ENCODE peak calls at places on chromosomes 7 and 10, in nine cellular contexts. One of them, this sample, is unnamed.

GRCh38 chr10:100529473-100530298 is at the start of gene NDUFB8:
- DNase-seq in A549: peak
- DNase-seq in CD8-positive, alpha-beta memory T cell: peak
- DNase-seq in endodermal cell: peak
- DNase-seq in upper lobe of right lung: peak
- DNase-seq in heart right ventricle: peak
- DNase-seq in IMR-90: peak
- DNase-seq in stomach: peak
- DNase-seq in AG04450: peak
- DNase-seq in this sample: peak

GRCh38 chr7:101998904-101999236 is 181.4 kb downstream of the CUX1 start:
- DNase-seq in endodermal cell: peak
- DNase-seq in AG04450: no peak
- DNase-seq in A549: no peak
- DNase-seq in IMR-90: no peak
- DNase-seq in stomach: no peak
- DNase-seq in heart right ventricle: no peak
- DNase-seq in upper lobe of right lung: no peak
- DNase-seq in CD8-positive, alpha-beta memory T cell: no peak
- DNase-seq in this sample: no peak

GRCh38 chr10:33385686-33386085 is 51.2 kb upstream of the NRP1 start:
- DNase-seq in A549: no peak
- DNase-seq in AG04450: no peak
- DNase-seq in stomach: no peak
- DNase-seq in heart right ventricle: no peak
- DNase-seq in upper lobe of right lung: no peak
- DNase-seq in endodermal cell: no peak
- DNase-seq in IMR-90: no peak
- DNase-seq in CD8-positive, alpha-beta memory T cell: no peak
- DNase-seq in this sample: no peak

GRCh38 chr7:135859548-135859947 is 110.9 kb upstream of the FAM180A start:
- DNase-seq in stomach: no peak
- DNase-seq in IMR-90: peak
- DNase-seq in upper lobe of right lung: no peak
- DNase-seq in endodermal cell: no peak
- DNase-seq in heart right ventricle: no peak
- DNase-seq in CD8-positive, alpha-beta memory T cell: no peak
- DNase-seq in A549: no peak
- DNase-seq in AG04450: no peak
- DNase-seq in this sample: no peak

GRCh38 chr10:36023939-36024338 is 381.8 kb upstream of the FZD8 start:
- DNase-seq in stomach: no peak
- DNase-seq in CD8-positive, alpha-beta memory T cell: no peak
- DNase-seq in heart right ventricle: no peak
- DNase-seq in IMR-90: peak
- DNase-seq in AG04450: peak
- DNase-seq in upper lobe of right lung: no peak
- DNase-seq in A549: peak
- DNase-seq in endodermal cell: peak
- DNase-seq in this sample: no peak

GRCh38 chr7:157043745-157044144 is 33.3 kb upstream of the MNX1 start:
- DNase-seq in endodermal cell: no peak
- DNase-seq in IMR-90: peak
- DNase-seq in upper lobe of right lung: no peak
- DNase-seq in heart right ventricle: no peak
- DNase-seq in AG04450: peak
- DNase-seq in A549: no peak
- DNase-seq in stomach: no peak
- DNase-seq in CD8-positive, alpha-beta memory T cell: no peak
- DNase-seq in this sample: no peak

GRCh38 chr7:87797798-87798403 is 78.3 kb downstream of the SLC25A40 start:
- DNase-seq in upper lobe of right lung: no peak
- DNase-seq in stomach: no peak
- DNase-seq in endodermal cell: no peak
- DNase-seq in IMR-90: peak
- DNase-seq in CD8-positive, alpha-beta memory T cell: no peak
- DNase-seq in A549: peak
- DNase-seq in heart right ventricle: no peak
- DNase-seq in AG04450: peak
- DNase-seq in this sample: peak

GRCh38 chr7:30887464-30887872 is 24.2 kb upstream of the AQP1 start:
- DNase-seq in A549: no peak
- DNase-seq in IMR-90: no peak
- DNase-seq in CD8-positive, alpha-beta memory T cell: no peak
- DNase-seq in endodermal cell: no peak
- DNase-seq in heart right ventricle: no peak
- DNase-seq in upper lobe of right lung: no peak
- DNase-seq in AG04450: no peak
- DNase-seq in stomach: no peak
- DNase-seq in this sample: no peak

GRCh38 chr7:154568346-154568745 is 434.6 kb downstream of the PAXIP1 start:
- DNase-seq in IMR-90: no peak
- DNase-seq in A549: no peak
- DNase-seq in upper lobe of right lung: no peak
- DNase-seq in AG04450: no peak
- DNase-seq in stomach: no peak
- DNase-seq in endodermal cell: no peak
- DNase-seq in heart right ventricle: no peak
- DNase-seq in CD8-positive, alpha-beta memory T cell: no peak
- DNase-seq in this sample: no peak

DNA sequence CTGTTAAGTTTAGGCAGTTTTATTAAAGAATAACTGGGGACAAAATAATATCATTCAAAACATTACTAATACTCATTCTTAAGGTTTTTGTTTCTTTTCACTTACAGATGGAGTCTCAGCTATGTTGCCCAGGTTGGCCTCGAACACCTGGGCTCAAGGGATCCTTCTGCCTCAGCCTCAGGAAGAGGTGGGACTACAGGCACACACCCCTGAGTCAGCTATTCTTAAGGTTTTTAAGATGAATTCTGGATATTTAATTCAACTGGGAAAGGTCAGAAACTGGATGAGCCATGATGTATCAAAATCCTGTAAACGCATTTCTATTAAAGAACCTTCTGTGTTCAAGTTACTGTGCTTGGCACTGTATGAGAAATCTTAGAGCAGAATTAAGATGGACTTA is 3.5 kb downstream of the OAT start:
- DNase-seq in stomach: no peak
- DNase-seq in A549: no peak
- DNase-seq in heart right ventricle: no peak
- DNase-seq in AG04450: no peak
- DNase-seq in endodermal cell: no peak
- DNase-seq in CD8-positive, alpha-beta memory T cell: no peak
- DNase-seq in IMR-90: no peak
- DNase-seq in upper lobe of right lung: no peak
- DNase-seq in this sample: no peak
- H3K27ac ChIP-seq in stomach: peak
- H3K27ac ChIP-seq in A549: no peak
- H3K27ac ChIP-seq in heart right ventricle: no peak
- H3K27ac ChIP-seq in AG04450: no peak
- H3K27ac ChIP-seq in endodermal cell: no peak
- H3K27ac ChIP-seq in CD8-positive, alpha-beta memory T cell: no peak
- H3K27ac ChIP-seq in IMR-90: no peak
- H3K27ac ChIP-seq in upper lobe of right lung: no peak
- H3K27ac ChIP-seq in this sample: no peak

DNA sequence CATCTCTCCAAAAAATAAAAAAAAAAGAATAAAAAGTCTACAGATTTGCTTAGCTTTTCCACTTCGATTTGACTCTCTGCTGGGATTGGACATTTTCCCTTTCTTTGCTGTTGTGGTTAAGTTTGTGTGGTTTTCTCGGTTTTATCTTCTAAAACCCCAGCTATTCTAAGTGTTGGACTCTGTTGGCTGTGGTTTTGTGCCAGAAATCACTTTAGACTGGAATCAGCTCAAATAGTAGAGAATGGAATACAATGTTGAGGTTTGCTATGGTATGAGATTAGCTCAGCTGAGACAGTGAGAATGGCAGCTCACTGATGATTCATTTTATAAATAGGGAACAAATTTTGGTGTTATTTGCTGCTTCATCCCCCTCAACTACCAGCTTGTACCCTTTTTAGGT is 116.0 kb downstream of the BUB3 start:
- DNase-seq in heart right ventricle: no peak
- DNase-seq in AG04450: no peak
- DNase-seq in stomach: no peak
- DNase-seq in IMR-90: peak
- DNase-seq in CD8-positive, alpha-beta memory T cell: no peak
- DNase-seq in upper lobe of right lung: no peak
- DNase-seq in A549: no peak
- DNase-seq in endodermal cell: peak
- DNase-seq in this sample: no peak
- H3K4me3 ChIP-seq in heart right ventricle: no peak
- H3K4me3 ChIP-seq in AG04450: no peak
- H3K4me3 ChIP-seq in stomach: no peak
- H3K4me3 ChIP-seq in IMR-90: no peak
- H3K4me3 ChIP-seq in CD8-positive, alpha-beta memory T cell: no peak
- H3K4me3 ChIP-seq in upper lobe of right lung: no peak
- H3K4me3 ChIP-seq in A549: no peak
- H3K4me3 ChIP-seq in endodermal cell: no peak
- H3K4me3 ChIP-seq in this sample: no peak

GRCh38 chr10:13711281-13711680 is 124.5 kb downstream of the PRPF18 start:
- DNase-seq in stomach: no peak
- DNase-seq in CD8-positive, alpha-beta memory T cell: no peak
- DNase-seq in IMR-90: no peak
- DNase-seq in AG04450: no peak
- DNase-seq in upper lobe of right lung: no peak
- DNase-seq in A549: no peak
- DNase-seq in endodermal cell: no peak
- DNase-seq in heart right ventricle: no peak
- DNase-seq in this sample: no peak

GRCh38 chr10:13712799-13713581 is 126.2 kb downstream of the PRPF18 start:
- DNase-seq in upper lobe of right lung: peak
- DNase-seq in CD8-positive, alpha-beta memory T cell: no peak
- DNase-seq in stomach: peak
- DNase-seq in heart right ventricle: peak
- DNase-seq in IMR-90: peak
- DNase-seq in endodermal cell: peak
- DNase-seq in A549: peak
- DNase-seq in AG04450: peak
- DNase-seq in this sample: no peak

GRCh38 chr10:13707156-13707881 is 120.6 kb downstream of the PRPF18 start:
- DNase-seq in stomach: peak
- DNase-seq in upper lobe of right lung: peak
- DNase-seq in endodermal cell: peak
- DNase-seq in AG04450: peak
- DNase-seq in CD8-positive, alpha-beta memory T cell: no peak
- DNase-seq in heart right ventricle: peak
- DNase-seq in A549: peak
- DNase-seq in IMR-90: peak
- DNase-seq in this sample: peak

GRCh38 chr10:13708256-13708990 is 121.7 kb downstream of the PRPF18 start:
- DNase-seq in IMR-90: no peak
- DNase-seq in endodermal cell: peak
- DNase-seq in AG04450: no peak
- DNase-seq in A549: no peak
- DNase-seq in CD8-positive, alpha-beta memory T cell: no peak
- DNase-seq in heart right ventricle: no peak
- DNase-seq in stomach: no peak
- DNase-seq in upper lobe of right lung: no peak
- DNase-seq in this sample: no peak

GRCh38 chr10:13709931-13710690 is 123.3 kb downstream of the PRPF18 start:
- DNase-seq in upper lobe of right lung: no peak
- DNase-seq in IMR-90: no peak
- DNase-seq in stomach: peak
- DNase-seq in endodermal cell: no peak
- DNase-seq in heart right ventricle: no peak
- DNase-seq in A549: no peak
- DNase-seq in CD8-positive, alpha-beta memory T cell: no peak
- DNase-seq in AG04450: no peak
- DNase-seq in this sample: no peak
- H3K27ac ChIP-seq in upper lobe of right lung: no peak
- H3K27ac ChIP-seq in IMR-90: no peak
- H3K27ac ChIP-seq in stomach: no peak
- H3K27ac ChIP-seq in endodermal cell: peak
- H3K27ac ChIP-seq in heart right ventricle: no peak
- H3K27ac ChIP-seq in A549: no peak
- H3K27ac ChIP-seq in CD8-positive, alpha-beta memory T cell: no peak
- H3K27ac ChIP-seq in AG04450: peak
- H3K27ac ChIP-seq in this sample: no peak

DNA sequence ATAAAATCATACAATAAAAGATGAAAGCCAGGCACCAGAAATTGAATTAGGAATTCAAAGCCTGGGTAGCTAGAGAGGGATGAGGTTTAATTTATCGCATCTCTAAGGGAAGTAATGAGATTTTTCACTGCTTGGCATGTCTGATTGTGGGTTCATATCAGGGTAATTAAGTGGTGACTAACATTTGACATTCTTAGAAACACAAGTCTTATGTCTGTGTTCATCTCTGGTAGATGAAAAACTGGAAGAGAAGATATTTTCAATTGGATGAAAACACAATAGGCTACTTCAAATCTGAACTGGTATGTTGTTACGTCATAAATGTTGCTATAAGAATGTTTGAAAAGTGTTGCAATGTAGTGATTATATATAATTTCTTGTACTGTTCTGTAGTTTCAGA is 36.8 kb upstream of the ARMS2 start:
- DNase-seq in stomach: no peak
- DNase-seq in CD8-positive, alpha-beta memory T cell: no peak
- DNase-seq in A549: no peak
- DNase-seq in IMR-90: no peak
- DNase-seq in heart right ventricle: no peak
- DNase-seq in upper lobe of right lung: no peak
- DNase-seq in AG04450: no peak
- DNase-seq in endodermal cell: no peak
- DNase-seq in this sample: no peak
- H3K4me3 ChIP-seq in stomach: no peak
- H3K4me3 ChIP-seq in CD8-positive, alpha-beta memory T cell: no peak
- H3K4me3 ChIP-seq in A549: no peak
- H3K4me3 ChIP-seq in IMR-90: no peak
- H3K4me3 ChIP-seq in heart right ventricle: no peak
- H3K4me3 ChIP-seq in upper lobe of right lung: no peak
- H3K4me3 ChIP-seq in AG04450: no peak
- H3K4me3 ChIP-seq in endodermal cell: no peak
- H3K4me3 ChIP-seq in this sample: no peak

GRCh38 chr7:2709553-2710165 is 21.7 kb downstream of the AMZ1 start:
- DNase-seq in AG04450: no peak
- DNase-seq in upper lobe of right lung: peak
- DNase-seq in CD8-positive, alpha-beta memory T cell: peak
- DNase-seq in A549: peak
- DNase-seq in IMR-90: peak
- DNase-seq in endodermal cell: peak
- DNase-seq in heart right ventricle: peak
- DNase-seq in stomach: peak
- DNase-seq in this sample: peak
- H3K27ac ChIP-seq in AG04450: no peak
- H3K27ac ChIP-seq in upper lobe of right lung: no peak
- H3K27ac ChIP-seq in CD8-positive, alpha-beta memory T cell: peak
- H3K27ac ChIP-seq in A549: peak
- H3K27ac ChIP-seq in IMR-90: no peak
- H3K27ac ChIP-seq in endodermal cell: no peak
- H3K27ac ChIP-seq in heart right ventricle: no peak
- H3K27ac ChIP-seq in stomach: no peak
- H3K27ac ChIP-seq in this sample: no peak

This sample was measured in iPS DF 6.9.